ENCODE peak calls at places on chromosomes 4 and X, in four cellular contexts. X is choroid plexus epithelial cell, L is endothelial cell, R is fibroblast of the aortic adventitia. W is an unnamed sample.

GRCh38 chr4:40122941-40123340 is 66.3 kb downstream of the N4BP2 start:
- DNase-seq in X (no peak), L (no peak), R (no peak), W (no peak)

GRCh38 chrX:150690126-150690525 is 3.1 kb upstream of the MTMR1 start:
- DNase-seq in X (peak; percentile 96), L (no peak), R (peak; percentile 92), W (no peak)

GRCh38 chrX:68416592-68416991 is 16.7 kb downstream of the OPHN1 start:
- DNase-seq in X (peak; percentile 20), L (no peak), R (no peak), W (no peak)

GRCh38 chrX:96126182-96126581 is 558.5 kb upstream of the DIAPH2 start:
- DNase-seq in X (no peak), L (no peak), R (no peak), W (no peak)

GRCh38 chr4:85168456-85168855 is 202.0 kb upstream of the WDFY3 start:
- DNase-seq in X (no peak), L (no peak), R (no peak), W (no peak)

GRCh38 chr4:56787380-56787779 is 34.1 kb downstream of the SPINK2 start:
- DNase-seq in X (no peak), L (peak; percentile 25), R (no peak), W (no peak)

GRCh38 chr4:88185916-88186315 is 27.5 kb upstream of the ABCG2 start:
- DNase-seq in X (no peak), L (no peak), R (peak; percentile 41), W (no peak)

GRCh38 chr4:180333156-180333555 is 1910.0 kb upstream of the TENM3 start:
- DNase-seq in X (no peak), L (no peak), R (no peak), W (no peak)

GRCh38 chr4:921830-922331 is 10.2 kb downstream of the GAK start:
- DNase-seq in X (no peak), L (no peak), R (no peak), W (no peak)

GRCh38 chr4:55238407-55238806 is 107.6 kb upstream of the SRD5A3 start:
- DNase-seq in X (no peak), L (no peak), R (no peak), W (no peak)

GRCh38 chr4:184215709-184216328 is 1.9 kb downstream of the ENPP6 start:
- DNase-seq in X (no peak), L (no peak), R (no peak), W (no peak)

GRCh38 chr4:168765322-168765721 is 244.7 kb downstream of the CBR4 start:
- DNase-seq in X (no peak), L (no peak), R (no peak), W (no peak)

GRCh38 chrX:36534900-36535299 is 473.3 kb upstream of the FAM47C start:
- DNase-seq in X (no peak), L (no peak), R (no peak), W (no peak)

GRCh38 chr4:15690020-15690809 is 8.6 kb downstream of the FAM200B start:
- DNase-seq in X (peak; percentile 96), L (no peak), R (peak; percentile 98), W (no peak)

GRCh38 chr4:127124919-127125318 is 507.8 kb upstream of the INTU start:
- DNase-seq in X (peak; percentile 65), L (no peak), R (peak; percentile 44), W (no peak)

GRCh38 chrX:119755981-119756533 is 2.3 kb upstream of the SOWAHD start:
- DNase-seq in X (no peak), L (no peak), R (no peak), W (no peak)

GRCh38 chr4:83217721-83218522 is 66.7 kb downstream of the COQ2 start:
- DNase-seq in X (peak; percentile 28), L (no peak), R (no peak), W (no peak)

GRCh38 chr4:71389149-71389840 is 50.5 kb downstream of the SLC4A4 start:
- DNase-seq in X (no peak), L (no peak), R (peak; percentile 77), W (no peak)

GRCh38 chrX:69015564-69016218 is 149.6 kb downstream of the PJA1 start:
- DNase-seq in X (no peak), L (no peak), R (no peak), W (no peak)

GRCh38 chr4:3442959-3443749 is 1.4 kb downstream of the HGFAC start:
- DNase-seq in X (peak; percentile 30), L (peak; percentile 77), R (peak; percentile 19), W (no peak)

GRCh38 chr4:7828926-7829325 is 110.7 kb downstream of the AFAP1 start:
- DNase-seq in X (peak; percentile 84), L (no peak), R (peak; percentile 60), W (no peak)

GRCh38 chr4:108360857-108361820 is 192.4 kb upstream of the LEF1 start:
- DNase-seq in X (peak; percentile 65), L (peak; percentile 11), R (peak; percentile 10), W (no peak)

GRCh38 chr4:145623831-145624230 is 4.6 kb downstream of the MMAA start:
- DNase-seq in X (peak; percentile 16), L (no peak), R (peak; percentile 57), W (no peak)

DNA sequence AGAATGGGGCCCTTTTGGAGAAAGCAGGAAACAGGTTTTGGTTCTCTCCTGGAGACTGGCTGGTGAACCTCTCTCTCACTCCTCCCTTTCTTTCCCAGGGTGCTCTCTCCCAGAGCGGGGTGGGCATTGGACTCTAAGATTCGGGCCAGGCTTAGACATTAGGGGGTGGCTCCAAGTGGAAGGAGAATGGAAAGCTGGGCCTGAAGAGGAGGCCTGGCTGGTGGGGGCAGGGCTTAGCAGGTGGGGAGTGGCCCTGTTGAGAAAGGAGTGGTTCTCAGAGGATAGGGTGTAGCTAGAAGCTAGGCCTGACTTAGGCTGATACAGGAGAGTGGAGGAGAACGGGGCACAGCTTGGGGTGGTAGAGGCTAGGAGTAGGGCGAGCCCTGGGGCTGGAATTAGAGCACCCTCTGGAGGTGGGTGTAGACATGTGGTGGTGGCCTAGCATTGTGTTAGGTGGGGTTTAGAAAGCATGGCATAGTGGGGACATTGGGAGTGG is 5.7 kb downstream of the PLP2 start:
- DNase-seq in X (no peak), L (no peak), R (no peak), W (peak; percentile 37)
- TF ChIP-seq CTCF in X (peak; percentile 15), L (no peak), R (peak; percentile 8), W (no peak)

DNA sequence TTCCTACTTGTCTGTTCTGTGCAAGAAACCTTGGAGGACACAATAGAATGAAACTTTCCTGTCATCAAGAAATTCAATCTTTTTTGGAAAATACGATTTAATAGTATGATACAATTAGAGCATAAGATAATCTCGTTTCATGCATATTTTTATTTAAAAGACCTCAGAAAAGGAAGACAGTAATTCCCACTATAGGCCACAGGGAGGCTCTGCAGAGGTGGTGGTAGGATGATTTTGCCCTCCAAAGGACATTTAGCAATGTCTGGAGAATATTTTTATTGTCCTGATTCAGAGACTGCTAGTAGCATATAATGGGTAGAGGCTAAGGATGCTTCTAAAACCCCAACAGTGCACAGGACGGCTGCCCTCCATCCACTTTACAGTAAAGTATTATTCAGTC is 68.7 kb downstream of the PAK3 start:
- DNase-seq in X (peak; percentile 7), L (peak; percentile 3), R (peak; percentile 4), W (no peak)
- TF ChIP-seq CTCF in X (peak; percentile 35), L (no peak), R (peak; percentile 33), W (no peak)

DNA sequence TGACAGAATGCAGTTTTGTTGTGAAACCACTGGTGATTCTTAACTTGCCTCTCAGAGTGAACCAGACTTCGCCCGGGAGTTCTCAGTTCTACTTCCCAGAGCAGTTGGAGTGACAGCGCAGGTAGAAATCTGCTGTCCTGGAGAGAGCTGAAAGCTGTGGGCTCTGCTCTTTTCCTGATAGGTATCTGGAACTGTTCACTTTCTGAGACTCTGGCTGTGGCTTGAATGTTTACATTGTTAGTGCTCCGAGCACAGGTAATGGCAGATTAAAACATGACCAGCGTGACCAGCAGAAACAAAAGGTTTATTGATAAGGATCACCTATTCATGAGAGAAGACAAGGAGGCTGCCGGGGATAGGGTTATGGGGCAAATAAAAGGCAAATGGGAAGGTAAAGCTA is 360.8 kb downstream of the BMPR1B start:
- DNase-seq in X (no peak), L (no peak), R (no peak), W (no peak)
- TF ChIP-seq CTCF in X (no peak), L (no peak), R (no peak), W (no peak)

GRCh38 chrX:28584025-28584424 is 3.2 kb upstream of the IL1RAPL1 start:
- DNase-seq in X (peak; percentile 28), L (no peak), R (no peak), W (no peak)

GRCh38 chrX:28589048-28589447 is 1.8 kb downstream of the IL1RAPL1 start:
- DNase-seq in X (no peak), L (no peak), R (no peak), W (no peak)

GRCh38 chrX:28585767-28586166 is 1.5 kb upstream of the IL1RAPL1 start:
- DNase-seq in X (no peak), L (no peak), R (no peak), W (no peak)

GRCh38 chrX:28586291-28586690 is 955 bp upstream of the IL1RAPL1 start:
- DNase-seq in X (peak; percentile 62), L (peak; percentile 11), R (peak; percentile 25), W (no peak)

DNA sequence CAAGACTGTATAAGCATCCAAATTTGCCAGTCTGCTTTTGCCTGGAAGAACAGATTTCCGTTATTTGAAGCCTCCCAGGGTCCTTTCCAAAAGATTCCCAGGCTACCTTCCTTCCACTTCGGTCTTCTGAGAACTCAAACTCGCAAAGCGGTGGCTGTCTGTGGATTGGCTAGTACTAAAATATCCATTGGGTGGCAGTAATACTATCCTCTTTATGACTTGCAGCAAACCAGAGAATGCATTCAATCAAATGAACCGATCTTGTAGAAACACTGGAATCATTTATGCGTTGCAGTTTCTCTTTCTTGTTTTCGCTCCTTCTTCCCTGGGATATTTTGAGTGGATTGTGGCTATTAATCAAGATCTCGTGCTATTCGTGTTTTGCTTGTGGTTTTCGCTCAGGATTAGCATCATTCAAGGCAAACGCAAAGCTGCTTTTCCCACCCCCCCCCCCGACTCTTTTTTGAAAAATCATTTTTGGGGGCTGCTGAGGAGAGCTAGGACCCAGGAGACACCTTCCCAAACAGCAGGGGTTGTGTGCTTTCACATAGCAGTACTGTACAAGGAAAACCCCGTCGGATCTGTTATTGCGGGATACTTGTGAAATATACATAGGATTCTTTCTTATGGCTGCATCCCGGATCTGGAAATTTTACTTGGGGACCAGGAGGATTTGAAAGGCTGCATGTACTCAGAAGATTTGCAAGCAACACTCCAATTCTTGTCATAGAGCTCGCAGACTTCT is at the start of gene IL1RAPL1:
- DNase-seq in X (peak; percentile 84), L (no peak), R (peak; percentile 75), W (no peak)
- TF ChIP-seq CTCF in X (peak; percentile 43), L (no peak), R (no peak), W (no peak)

GRCh38 chr4:141098163-141098562 is 35.1 kb downstream of the RNF150 start:
- DNase-seq in X (no peak), L (no peak), R (no peak), W (no peak)
- TF ChIP-seq CTCF in X (no peak), L (no peak), R (no peak), W (no peak)

DNA sequence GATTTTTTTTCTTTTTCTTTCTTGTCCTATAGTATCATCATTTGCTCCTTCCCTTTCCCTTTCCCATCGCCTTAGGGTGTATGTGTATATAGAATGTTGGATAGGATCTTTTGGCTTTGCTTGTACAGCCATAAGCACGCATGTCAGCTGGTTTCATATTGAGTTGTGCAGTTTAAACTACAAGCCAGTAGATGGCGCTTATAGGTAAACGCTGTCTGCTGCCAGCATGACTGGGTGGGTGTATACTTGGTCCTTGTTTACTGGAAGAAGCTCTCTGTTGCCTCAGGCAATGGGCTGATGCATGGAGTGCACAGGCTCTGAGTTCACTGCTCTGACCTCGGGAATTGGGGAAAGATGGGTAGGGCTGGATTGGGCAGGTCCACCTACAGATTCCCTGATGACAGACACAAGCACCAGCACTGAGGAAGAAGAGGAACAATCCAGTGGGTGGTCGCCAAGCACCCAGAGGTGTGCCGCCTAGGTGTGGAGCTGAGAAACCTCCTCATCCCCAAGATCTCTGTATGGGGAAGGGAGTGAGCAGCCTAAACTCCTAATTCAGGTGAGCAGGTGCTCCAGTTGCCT is 831.5 kb downstream of the STIM2 start:
- DNase-seq in X (peak; percentile 63), L (peak; percentile 12), R (peak; percentile 50), W (no peak)
- TF ChIP-seq CTCF in X (peak; percentile 59), L (peak; percentile 64), R (peak; percentile 63), W (no peak)

W was measured in gastrocnemius medialis.